ENCODE peak calls at places on chromosomes 3 and 15, in seven cellular contexts. J is CD4-positive, alpha-beta T cell; F is keratinocyte; E is tibial nerve; X is right cardiac atrium; V is ovary; L is pancreas. U is an unnamed sample.

GRCh38 chr3:151314593-151314992 is 2.0 kb downstream of the GPR87 start:
- DNase-seq in J (no peak), F (no peak), E (no peak), X (no peak), V (no peak), L (no peak), U (no peak)

GRCh38 chr3:102529452-102529851 is 94.6 kb downstream of the ZPLD1 start:
- DNase-seq in J (no peak), F (no peak), E (peak; percentile 9), X (no peak), V (peak; percentile 14), L (no peak), U (no peak)

GRCh38 chr3:179068779-179069530 is 2.7 kb downstream of the ZMAT3 start:
- DNase-seq in J (peak; percentile 7), F (no peak), E (no peak), X (no peak), V (no peak), L (no peak), U (peak; percentile 16)

GRCh38 chr15:43977072-43977884 is 150.5 kb downstream of the WDR76 start:
- DNase-seq in J (peak; percentile 26), F (no peak), E (no peak), X (no peak), V (no peak), L (no peak), U (no peak)

GRCh38 chr3:102156426-102156825 is 278.4 kb upstream of the ZPLD1 start:
- DNase-seq in J (no peak), F (peak; percentile 61), E (no peak), X (no peak), V (no peak), L (no peak), U (no peak)

GRCh38 chr3:166274996-166275395 is 437.8 kb upstream of the BCHE start:
- DNase-seq in J (no peak), F (no peak), E (no peak), X (no peak), V (no peak), L (no peak), U (no peak)

GRCh38 chr3:110932515-110933095 is 139.0 kb upstream of the NECTIN3 start:
- DNase-seq in J (no peak), F (no peak), E (no peak), X (no peak), V (no peak), L (no peak), U (no peak)

GRCh38 chr15:89307791-89308190 is 26.8 kb downstream of the POLG start:
- DNase-seq in J (no peak), F (no peak), E (no peak), X (no peak), V (no peak), L (no peak), U (no peak)

GRCh38 chr15:43893956-43894355 is 67.2 kb downstream of the WDR76 start:
- DNase-seq in J (no peak), F (no peak), E (no peak), X (peak; percentile 76), V (no peak), L (peak; percentile 66), U (no peak)

GRCh38 chr3:12194209-12194608 is 35.5 kb upstream of the TIMP4 start:
- DNase-seq in J (no peak), F (peak; percentile 55), E (peak; percentile 33), X (no peak), V (no peak), L (no peak), U (no peak)

GRCh38 chr15:84582583-84583157 is 18.1 kb upstream of the ZSCAN2 start:
- DNase-seq in J (no peak), F (no peak), E (no peak), X (no peak), V (no peak), L (no peak), U (no peak)

GRCh38 chr3:70849911-70850699 is 537.7 kb upstream of the MDFIC2 start:
- DNase-seq in J (no peak), F (peak; percentile 36), E (peak; percentile 54), X (no peak), V (peak; percentile 13), L (no peak), U (no peak)

GRCh38 chr15:101264011-101264410 is 12.2 kb upstream of the CHSY1 start:
- DNase-seq in J (no peak), F (no peak), E (no peak), X (no peak), V (no peak), L (no peak), U (no peak)

GRCh38 chr3:188449421-188449820 is 295.5 kb downstream of the LPP start:
- DNase-seq in J (no peak), F (no peak), E (no peak), X (no peak), V (no peak), L (no peak), U (no peak)

GRCh38 chr3:41418961-41419691 is 219.8 kb downstream of the CTNNB1 start:
- DNase-seq in J (no peak), F (no peak), E (no peak), X (no peak), V (no peak), L (no peak), U (no peak)

GRCh38 chr3:187809979-187810568 is 64.8 kb upstream of the BCL6 start:
- DNase-seq in J (no peak), F (peak; percentile 67), E (no peak), X (no peak), V (no peak), L (no peak), U (no peak)

GRCh38 chr3:141366285-141367037 is 1.8 kb upstream of the ZBTB38 start:
- DNase-seq in J (no peak), F (no peak), E (peak; percentile 32), X (no peak), V (peak; percentile 38), L (peak; percentile 46), U (no peak)

GRCh38 chr3:68880632-68881031 is 51.7 kb downstream of the TAFA4 start:
- DNase-seq in J (no peak), F (no peak), E (no peak), X (no peak), V (no peak), L (no peak), U (no peak)

GRCh38 chr15:68623301-68623892 is 44.6 kb downstream of the CORO2B start:
- DNase-seq in J (no peak), F (no peak), E (no peak), X (peak; percentile 70), V (no peak), L (no peak), U (no peak)

DNA sequence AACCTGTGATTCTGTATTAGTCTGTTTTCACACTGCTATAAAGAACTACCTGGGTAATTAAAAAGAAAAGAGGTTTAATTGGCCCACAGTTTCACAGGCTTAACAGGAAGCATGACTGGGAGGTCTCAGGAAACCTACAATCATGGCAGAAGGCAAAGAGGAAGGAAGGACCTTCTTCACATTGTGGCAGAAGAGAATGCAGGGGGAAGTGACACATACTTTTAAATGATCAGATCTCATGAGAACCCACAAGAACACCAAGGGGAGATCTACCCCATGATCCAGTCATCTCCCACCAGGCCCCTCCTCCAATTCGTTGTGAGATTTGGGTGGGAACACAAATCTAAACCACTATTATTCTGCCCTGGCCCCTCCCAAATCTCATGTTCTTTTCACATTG is 6.1 kb downstream of the ZKSCAN7 start:
- DNase-seq in J (no peak), F (no peak), E (no peak), X (no peak), V (no peak), L (no peak), U (no peak)
- H3K9me3 ChIP-seq in J (no peaks in the 10 kb centered on the region), F (peaks cover 7% of the 10 kb centered on the region), E (no peaks in the 10 kb centered on the region), X (no peaks in the 10 kb centered on the region), V (peaks cover 9% of the 10 kb centered on the region), L (no peaks in the 10 kb centered on the region), U (no peaks in the 10 kb centered on the region)

DNA sequence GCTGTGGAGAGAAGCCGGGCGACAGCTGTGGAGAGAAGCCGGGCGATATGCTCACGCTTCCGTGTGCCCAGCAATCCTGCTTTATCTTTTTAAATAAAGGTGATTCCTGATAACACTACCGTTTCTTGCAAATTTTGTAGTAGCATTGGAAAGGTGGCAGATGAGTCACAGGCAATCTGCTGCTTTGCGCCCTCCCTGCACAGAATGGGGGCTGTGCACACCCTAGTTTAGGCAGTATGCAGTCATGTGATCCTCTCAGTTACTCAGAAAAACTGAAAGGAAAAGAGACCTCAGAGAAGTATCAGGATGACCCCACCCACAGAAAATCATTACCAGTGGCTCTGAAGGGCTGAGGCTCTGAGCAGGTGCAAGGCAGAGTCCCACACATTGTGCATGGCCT is 24.9 kb upstream of the TMCC1 start:
- DNase-seq in J (no peak), F (no peak), E (no peak), X (no peak), V (no peak), L (no peak), U (no peak)
- H3K9me3 ChIP-seq in J (peaks cover 31% of the 10 kb centered on the region), F (peaks cover 7% of the 10 kb centered on the region), E (no peaks in the 10 kb centered on the region), X (peaks cover 4% of the 10 kb centered on the region), V (peaks cover 7% of the 10 kb centered on the region), L (no peaks in the 10 kb centered on the region), U (peaks cover 8% of the 10 kb centered on the region)

GRCh38 chr3:1017879-1018278 is 74.9 kb upstream of the CNTN6 start:
- DNase-seq in J (no peak), F (no peak), E (no peak), X (no peak), V (no peak), L (no peak), U (no peak)
- H3K9me3 ChIP-seq in J (no peaks in the 10 kb centered on the region), F (no peaks in the 10 kb centered on the region), E (no peaks in the 10 kb centered on the region), X (no peaks in the 10 kb centered on the region), V (no peaks in the 10 kb centered on the region), L (no peaks in the 10 kb centered on the region), U (no peaks in the 10 kb centered on the region)

GRCh38 chr15:41970456-41970855 is 1.9 kb downstream of the EHD4 start:
- DNase-seq in J (no peak), F (no peak), E (no peak), X (no peak), V (no peak), L (no peak), U (no peak)

GRCh38 chr15:41968738-41969137 is 3.6 kb downstream of the EHD4 start:
- DNase-seq in J (no peak), F (no peak), E (no peak), X (no peak), V (no peak), L (no peak), U (no peak)

GRCh38 chr15:41971893-41972340 is 440 bp downstream of the EHD4 start:
- DNase-seq in J (no peak), F (no peak), E (no peak), X (peak; percentile 77), V (no peak), L (no peak), U (no peak)

GRCh38 chr15:41971089-41971892 is 1.1 kb downstream of the EHD4 start:
- DNase-seq in J (peak; percentile 49), F (no peak), E (peak; percentile 43), X (peak; percentile 83), V (peak; percentile 42), L (peak; percentile 63), U (peak; percentile 65)

DNA sequence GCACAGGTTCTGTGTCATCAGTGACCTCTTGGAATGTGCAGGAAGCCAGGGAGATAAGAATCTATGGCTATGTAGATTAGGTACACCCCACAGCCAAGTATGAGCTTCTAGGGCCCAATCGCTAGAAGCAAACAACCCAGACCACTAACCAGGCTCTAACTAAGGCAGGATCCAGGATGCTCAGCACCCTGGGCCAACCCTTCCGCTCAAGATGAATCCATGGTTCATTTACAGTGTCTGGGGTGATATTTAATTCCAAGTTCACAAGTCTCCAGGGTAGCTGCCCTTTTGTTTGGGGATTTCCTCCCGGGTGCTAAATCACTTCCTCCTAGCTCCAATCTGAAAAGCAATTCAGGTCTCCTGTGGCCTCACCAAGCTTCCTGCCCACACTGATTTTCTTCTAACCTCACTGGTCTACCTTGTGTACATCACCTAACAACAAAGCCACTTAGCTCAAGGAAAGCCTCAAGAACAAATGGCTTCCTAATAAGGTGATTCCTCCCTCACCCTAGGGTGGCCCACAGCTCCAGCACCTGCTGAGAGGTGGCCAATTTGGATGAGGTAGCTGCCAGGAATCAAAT is 2.4 kb downstream of the EHD4 start:
- DNase-seq in J (peak; percentile 11), F (no peak), E (no peak), X (no peak), V (no peak), L (no peak), U (peak; percentile 51)
- H3K9me3 ChIP-seq in J (no peaks in the 10 kb centered on the region), F (no peaks in the 10 kb centered on the region), E (no peaks in the 10 kb centered on the region), X (no peaks in the 10 kb centered on the region), V (no peaks in the 10 kb centered on the region), L (no peaks in the 10 kb centered on the region), U (no peaks in the 10 kb centered on the region)